ENCODE peak calls at places on chromosomes 2 and 18, in ten cellular contexts. One of them, this sample, is unnamed.

GRCh38 chr2:111236027-111236426 is 115.3 kb downstream of the BCL2L11 start:
- DNase-seq in A549: no peak
- DNase-seq in tibial nerve: no peak
- DNase-seq in SK-N-SH: no peak
- DNase-seq in H1: no peak
- DNase-seq in transverse colon: no peak
- DNase-seq in stomach: peak; percentile 64
- DNase-seq in upper lobe of left lung: no peak
- DNase-seq in K562: no peak
- DNase-seq in ovary: no peak
- DNase-seq in this sample: no peak

GRCh38 chr18:46624127-46624526 is 32.9 kb downstream of the LOXHD1 start:
- DNase-seq in A549: no peak
- DNase-seq in tibial nerve: no peak
- DNase-seq in SK-N-SH: no peak
- DNase-seq in H1: peak; percentile 33
- DNase-seq in transverse colon: no peak
- DNase-seq in stomach: no peak
- DNase-seq in upper lobe of left lung: no peak
- DNase-seq in K562: no peak
- DNase-seq in ovary: no peak
- DNase-seq in this sample: no peak

GRCh38 chr2:45233301-45233700 is 224.0 kb upstream of the SIX2 start:
- DNase-seq in A549: no peak
- DNase-seq in tibial nerve: no peak
- DNase-seq in SK-N-SH: no peak
- DNase-seq in H1: no peak
- DNase-seq in transverse colon: no peak
- DNase-seq in stomach: no peak
- DNase-seq in upper lobe of left lung: no peak
- DNase-seq in K562: no peak
- DNase-seq in ovary: no peak
- DNase-seq in this sample: no peak

GRCh38 chr18:8620845-8621244 is 11.6 kb downstream of the RAB12 start:
- DNase-seq in A549: no peak
- DNase-seq in tibial nerve: no peak
- DNase-seq in SK-N-SH: no peak
- DNase-seq in H1: no peak
- DNase-seq in transverse colon: no peak
- DNase-seq in stomach: no peak
- DNase-seq in upper lobe of left lung: no peak
- DNase-seq in K562: no peak
- DNase-seq in ovary: no peak
- DNase-seq in this sample: no peak

GRCh38 chr2:226835420-226835795 is 446 bp upstream of the RHBDD1 start:
- DNase-seq in A549: no peak
- DNase-seq in tibial nerve: no peak
- DNase-seq in SK-N-SH: no peak
- DNase-seq in H1: peak; percentile 79
- DNase-seq in transverse colon: no peak
- DNase-seq in stomach: no peak
- DNase-seq in upper lobe of left lung: no peak
- DNase-seq in K562: peak; percentile 91
- DNase-seq in ovary: no peak
- DNase-seq in this sample: no peak

GRCh38 chr18:48902856-48903601 is 47.7 kb downstream of the SMAD7 start:
- DNase-seq in A549: no peak
- DNase-seq in tibial nerve: peak; percentile 42
- DNase-seq in SK-N-SH: no peak
- DNase-seq in H1: no peak
- DNase-seq in transverse colon: no peak
- DNase-seq in stomach: no peak
- DNase-seq in upper lobe of left lung: no peak
- DNase-seq in K562: no peak
- DNase-seq in ovary: peak; percentile 32
- DNase-seq in this sample: no peak

GRCh38 chr2:219475697-219476604 is 22.7 kb upstream of the GMPPA start:
- DNase-seq in A549: peak; percentile 63
- DNase-seq in tibial nerve: peak; percentile 49
- DNase-seq in SK-N-SH: peak; percentile 94
- DNase-seq in H1: peak; percentile 95
- DNase-seq in transverse colon: peak; percentile 78
- DNase-seq in stomach: peak; percentile 80
- DNase-seq in upper lobe of left lung: peak; percentile 72
- DNase-seq in K562: peak; percentile 85
- DNase-seq in ovary: peak; percentile 81
- DNase-seq in this sample: no peak

GRCh38 chr18:28494151-28494550 is 317.2 kb upstream of the CDH2 start:
- DNase-seq in A549: no peak
- DNase-seq in tibial nerve: no peak
- DNase-seq in SK-N-SH: no peak
- DNase-seq in H1: no peak
- DNase-seq in transverse colon: no peak
- DNase-seq in stomach: no peak
- DNase-seq in upper lobe of left lung: no peak
- DNase-seq in K562: no peak
- DNase-seq in ovary: no peak
- DNase-seq in this sample: no peak

GRCh38 chr2:239018291-239019192 is 170.7 kb downstream of the TWIST2 start:
- DNase-seq in A549: no peak
- DNase-seq in tibial nerve: no peak
- DNase-seq in SK-N-SH: no peak
- DNase-seq in H1: no peak
- DNase-seq in transverse colon: no peak
- DNase-seq in stomach: no peak
- DNase-seq in upper lobe of left lung: no peak
- DNase-seq in K562: no peak
- DNase-seq in ovary: peak; percentile 3
- DNase-seq in this sample: peak; percentile 52

GRCh38 chr18:22470511-22471181 is 52.9 kb upstream of the CTAGE1 start:
- DNase-seq in A549: peak; percentile 24
- DNase-seq in tibial nerve: no peak
- DNase-seq in SK-N-SH: no peak
- DNase-seq in H1: no peak
- DNase-seq in transverse colon: no peak
- DNase-seq in stomach: peak; percentile 34
- DNase-seq in upper lobe of left lung: peak; percentile 27
- DNase-seq in K562: no peak
- DNase-seq in ovary: no peak
- DNase-seq in this sample: no peak

GRCh38 chr18:3265564-3266033 is 3.7 kb downstream of the MYL12B start:
- DNase-seq in A549: no peak
- DNase-seq in tibial nerve: no peak
- DNase-seq in SK-N-SH: no peak
- DNase-seq in H1: no peak
- DNase-seq in transverse colon: no peak
- DNase-seq in stomach: no peak
- DNase-seq in upper lobe of left lung: no peak
- DNase-seq in K562: peak; percentile 59
- DNase-seq in ovary: no peak
- DNase-seq in this sample: no peak

GRCh38 chr2:212906620-212907019 is 244.8 kb downstream of the IKZF2 start:
- DNase-seq in A549: no peak
- DNase-seq in tibial nerve: no peak
- DNase-seq in SK-N-SH: no peak
- DNase-seq in H1: no peak
- DNase-seq in transverse colon: no peak
- DNase-seq in stomach: no peak
- DNase-seq in upper lobe of left lung: no peak
- DNase-seq in K562: no peak
- DNase-seq in ovary: no peak
- DNase-seq in this sample: no peak
- H3K27ac ChIP-seq in A549: peak overlapping the region; percentile 53
- H3K27ac ChIP-seq in tibial nerve: no peak overlapping the region
- H3K27ac ChIP-seq in SK-N-SH: no peak overlapping the region
- H3K27ac ChIP-seq in H1: no peak overlapping the region
- H3K27ac ChIP-seq in transverse colon: peak overlapping the region; percentile 76
- H3K27ac ChIP-seq in stomach: peak overlapping the region; percentile 59
- H3K27ac ChIP-seq in upper lobe of left lung: no peak overlapping the region
- H3K27ac ChIP-seq in K562: no peak overlapping the region
- H3K27ac ChIP-seq in ovary: no peak overlapping the region
- H3K27ac ChIP-seq in this sample: no peak overlapping the region

GRCh38 chr2:121340926-121341325 is 55.9 kb upstream of the TFCP2L1 start:
- DNase-seq in A549: no peak
- DNase-seq in tibial nerve: no peak
- DNase-seq in SK-N-SH: no peak
- DNase-seq in H1: no peak
- DNase-seq in transverse colon: no peak
- DNase-seq in stomach: no peak
- DNase-seq in upper lobe of left lung: no peak
- DNase-seq in K562: no peak
- DNase-seq in ovary: no peak
- DNase-seq in this sample: peak; percentile 13

GRCh38 chr2:121336528-121337294 is 51.7 kb upstream of the TFCP2L1 start:
- DNase-seq in A549: no peak
- DNase-seq in tibial nerve: no peak
- DNase-seq in SK-N-SH: no peak
- DNase-seq in H1: no peak
- DNase-seq in transverse colon: no peak
- DNase-seq in stomach: no peak
- DNase-seq in upper lobe of left lung: peak; percentile 68
- DNase-seq in K562: no peak
- DNase-seq in ovary: no peak
- DNase-seq in this sample: no peak

GRCh38 chr2:121334581-121335293 is 49.7 kb upstream of the TFCP2L1 start:
- DNase-seq in A549: no peak
- DNase-seq in tibial nerve: no peak
- DNase-seq in SK-N-SH: no peak
- DNase-seq in H1: no peak
- DNase-seq in transverse colon: no peak
- DNase-seq in stomach: no peak
- DNase-seq in upper lobe of left lung: peak; percentile 20
- DNase-seq in K562: no peak
- DNase-seq in ovary: no peak
- DNase-seq in this sample: no peak

GRCh38 chr2:121335294-121336290 is 50.6 kb upstream of the TFCP2L1 start:
- DNase-seq in A549: no peak
- DNase-seq in tibial nerve: no peak
- DNase-seq in SK-N-SH: no peak
- DNase-seq in H1: peak; percentile 59
- DNase-seq in transverse colon: peak; percentile 29
- DNase-seq in stomach: peak; percentile 24
- DNase-seq in upper lobe of left lung: peak; percentile 54
- DNase-seq in K562: peak; percentile 14
- DNase-seq in ovary: no peak
- DNase-seq in this sample: peak; percentile 77

GRCh38 chr2:121338281-121338680 is 53.3 kb upstream of the TFCP2L1 start:
- DNase-seq in A549: no peak
- DNase-seq in tibial nerve: no peak
- DNase-seq in SK-N-SH: no peak
- DNase-seq in H1: peak; percentile 75
- DNase-seq in transverse colon: no peak
- DNase-seq in stomach: no peak
- DNase-seq in upper lobe of left lung: no peak
- DNase-seq in K562: peak; percentile 8
- DNase-seq in ovary: no peak
- DNase-seq in this sample: no peak
- TF ChIP-seq CTCF in A549: no peak
- TF ChIP-seq CTCF in tibial nerve: no peak
- TF ChIP-seq CTCF in SK-N-SH: peak; percentile 8
- TF ChIP-seq CTCF in H1: peak; percentile 82
- TF ChIP-seq CTCF in transverse colon: no peak
- TF ChIP-seq CTCF in stomach: no peak
- TF ChIP-seq CTCF in upper lobe of left lung: no peak
- TF ChIP-seq CTCF in K562: no peak
- TF ChIP-seq CTCF in ovary: no peak
- TF ChIP-seq CTCF in this sample: no peak

DNA sequence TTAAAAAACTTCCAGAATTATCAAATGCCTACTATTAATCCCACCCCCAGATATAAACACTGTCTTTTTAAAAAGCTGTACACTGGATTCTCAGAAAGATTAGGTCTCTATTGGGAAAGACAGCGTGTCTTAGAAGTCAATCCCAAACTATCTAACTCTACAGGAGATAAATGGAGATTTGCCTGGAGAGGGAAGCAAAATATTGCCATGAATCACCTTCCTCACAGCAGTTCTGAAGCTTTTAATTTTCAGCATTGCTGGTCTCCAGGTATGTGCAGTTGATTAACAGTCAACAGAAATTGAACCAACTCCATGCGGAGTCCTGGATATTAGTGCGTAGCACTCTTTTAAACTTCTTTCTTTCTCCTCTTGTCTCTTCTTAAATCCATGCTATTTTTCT is 122.2 kb downstream of the DSC3 start:
- DNase-seq in A549: no peak
- DNase-seq in tibial nerve: no peak
- DNase-seq in SK-N-SH: no peak
- DNase-seq in H1: no peak
- DNase-seq in transverse colon: no peak
- DNase-seq in stomach: no peak
- DNase-seq in upper lobe of left lung: no peak
- DNase-seq in K562: no peak
- DNase-seq in ovary: no peak
- DNase-seq in this sample: no peak
- TF ChIP-seq EP300 in A549: no peak
- TF ChIP-seq EP300 in tibial nerve: no peak
- TF ChIP-seq EP300 in SK-N-SH: no peak
- TF ChIP-seq EP300 in H1: no peak
- TF ChIP-seq EP300 in transverse colon: no peak
- TF ChIP-seq EP300 in stomach: no peak
- TF ChIP-seq EP300 in upper lobe of left lung: no peak
- TF ChIP-seq EP300 in K562: no peak
- TF ChIP-seq EP300 in ovary: no peak
- TF ChIP-seq EP300 in this sample: no peak

GRCh38 chr2:145984541-145984940 is 1464.6 kb upstream of the ZEB2 start:
- DNase-seq in A549: peak; percentile 52
- DNase-seq in tibial nerve: no peak
- DNase-seq in SK-N-SH: no peak
- DNase-seq in H1: no peak
- DNase-seq in transverse colon: no peak
- DNase-seq in stomach: no peak
- DNase-seq in upper lobe of left lung: no peak
- DNase-seq in K562: peak; percentile 5
- DNase-seq in ovary: no peak
- DNase-seq in this sample: no peak
- H3K27ac ChIP-seq in A549: no peak overlapping the region
- H3K27ac ChIP-seq in tibial nerve: no peak overlapping the region
- H3K27ac ChIP-seq in SK-N-SH: no peak overlapping the region
- H3K27ac ChIP-seq in H1: no peak overlapping the region
- H3K27ac ChIP-seq in transverse colon: no peak overlapping the region
- H3K27ac ChIP-seq in stomach: no peak overlapping the region
- H3K27ac ChIP-seq in upper lobe of left lung: no peak overlapping the region
- H3K27ac ChIP-seq in K562: no peak overlapping the region
- H3K27ac ChIP-seq in ovary: no peak overlapping the region
- H3K27ac ChIP-seq in this sample: no peak overlapping the region

GRCh38 chr2:1789610-1790009 is 45.3 kb upstream of the PXDN start:
- DNase-seq in A549: no peak
- DNase-seq in tibial nerve: no peak
- DNase-seq in SK-N-SH: no peak
- DNase-seq in H1: no peak
- DNase-seq in transverse colon: no peak
- DNase-seq in stomach: no peak
- DNase-seq in upper lobe of left lung: no peak
- DNase-seq in K562: no peak
- DNase-seq in ovary: no peak
- DNase-seq in this sample: no peak
- TF ChIP-seq CTCF in A549: no peak
- TF ChIP-seq CTCF in tibial nerve: no peak
- TF ChIP-seq CTCF in SK-N-SH: peak; percentile 26
- TF ChIP-seq CTCF in H1: peak; percentile 47
- TF ChIP-seq CTCF in transverse colon: no peak
- TF ChIP-seq CTCF in stomach: no peak
- TF ChIP-seq CTCF in upper lobe of left lung: no peak
- TF ChIP-seq CTCF in K562: peak; percentile 25
- TF ChIP-seq CTCF in ovary: no peak
- TF ChIP-seq CTCF in this sample: no peak

This sample was measured in suprapubic skin.